ENCODE peak calls at places on chromosome 10, in six cellular contexts. N is neuronal stem cell, X is H9, H is IMR-90, P is H1, B is trophoblast cell. V is an unnamed sample.

GRCh38 chr10:104123397-104123796 is 1.4 kb downstream of the SFR1 start:
- DNase-seq in N (no peak), X (no peak), H (peak), P (no peak), B (no peak), V (peak)

GRCh38 chr10:3780056-3780765 is 4.8 kb downstream of the KLF6 start:
- DNase-seq in N (no peak), X (peak), H (peak), P (no peak), B (peak), V (peak)

GRCh38 chr10:79176052-79176501 is 107.3 kb downstream of the ZMIZ1 start:
- DNase-seq in N (no peak), X (no peak), H (peak), P (no peak), B (no peak), V (peak)

GRCh38 chr10:6033954-6034353 is 28.2 kb downstream of the IL2RA start:
- DNase-seq in N (no peak), X (no peak), H (no peak), P (no peak), B (peak), V (peak)

GRCh38 chr10:61642692-61643091 is 20.0 kb upstream of the CABCOCO1 start:
- DNase-seq in N (no peak), X (no peak), H (peak), P (no peak), B (no peak), V (no peak)

GRCh38 chr10:3067045-3067858 is at the start of gene PFKP:
- DNase-seq in N (no peak), X (peak), H (no peak), P (no peak), B (no peak), V (peak)

GRCh38 chr10:74213019-74213418 is 62.0 kb downstream of the ADK start:
- DNase-seq in N (no peak), X (no peak), H (no peak), P (no peak), B (no peak), V (no peak)

GRCh38 chr10:649798-650690 is 39.4 kb downstream of the DIP2C start:
- DNase-seq in N (no peak), X (peak), H (peak), P (no peak), B (no peak), V (peak)

GRCh38 chr10:20767028-20767427 is 130.1 kb downstream of the NEBL start:
- DNase-seq in N (no peak), X (no peak), H (peak), P (no peak), B (no peak), V (peak)

GRCh38 chr10:107487284-107487683 is 322.8 kb upstream of the SORCS1 start:
- DNase-seq in N (no peak), X (no peak), H (no peak), P (no peak), B (no peak), V (peak)

GRCh38 chr10:2761971-2762370 is 305.4 kb upstream of the PFKP start:
- DNase-seq in N (no peak), X (no peak), H (no peak), P (no peak), B (no peak), V (no peak)

GRCh38 chr10:24363070-24363469 is 154.1 kb downstream of the KIAA1217 start:
- DNase-seq in N (no peak), X (no peak), H (peak), P (no peak), B (no peak), V (peak)

GRCh38 chr10:131018886-131019500 is 292.5 kb downstream of the TCERG1L start:
- DNase-seq in N (no peak), X (peak), H (no peak), P (no peak), B (no peak), V (no peak)

GRCh38 chr10:127299956-127300689 is 103.7 kb upstream of the INSYN2A start:
- DNase-seq in N (no peak), X (no peak), H (no peak), P (no peak), B (no peak), V (no peak)

GRCh38 chr10:84423729-84424128 is 95.3 kb downstream of the CCSER2 start:
- DNase-seq in N (no peak), X (no peak), H (peak), P (no peak), B (no peak), V (peak)

GRCh38 chr10:86556532-86556931 is 34.9 kb upstream of the WAPL start:
- DNase-seq in N (no peak), X (no peak), H (no peak), P (no peak), B (no peak), V (no peak)

GRCh38 chr10:132186488-132187413 is at the start of gene DPYSL4:
- DNase-seq in N (no peak), X (no peak), H (no peak), P (no peak), B (no peak), V (no peak)

GRCh38 chr10:127968027-127968441 is 61.1 kb downstream of the PTPRE start:
- DNase-seq in N (no peak), X (peak), H (no peak), P (no peak), B (no peak), V (peak)

GRCh38 chr10:34607894-34608293 is 207.2 kb downstream of the PARD3 start:
- DNase-seq in N (no peak), X (no peak), H (peak), P (no peak), B (no peak), V (no peak)

GRCh38 chr10:22713853-22714523 is 390 bp downstream of the PIP4K2A start:
- DNase-seq in N (peak), X (peak), H (peak), P (no peak), B (peak), V (peak)

GRCh38 chr10:1454964-1455363 is 282.4 kb downstream of the ADARB2 start:
- DNase-seq in N (no peak), X (no peak), H (no peak), P (no peak), B (no peak), V (no peak)

GRCh38 chr10:110445871-110446270 is 51.8 kb upstream of the DUSP5 start:
- DNase-seq in N (no peak), X (no peak), H (no peak), P (no peak), B (no peak), V (no peak)

GRCh38 chr10:98536551-98536950 is 89.8 kb upstream of the HPS1 start:
- DNase-seq in N (no peak), X (no peak), H (peak), P (no peak), B (no peak), V (peak)

GRCh38 chr10:72053690-72054089 is 34.7 kb downstream of the SPOCK2 start:
- DNase-seq in N (no peak), X (no peak), H (no peak), P (no peak), B (no peak), V (no peak)
- H4K91ac ChIP-seq in N (no peak), X (no peak), H (no peak), P (no peak), B (no peak), V (no peak)

GRCh38 chr10:31660301-31660700 is 268.3 kb downstream of the ARHGAP12 start:
- DNase-seq in N (no peak), X (no peak), H (no peak), P (no peak), B (no peak), V (peak)

GRCh38 chr10:31652038-31652437 is 276.6 kb downstream of the ARHGAP12 start:
- DNase-seq in N (no peak), X (no peak), H (no peak), P (no peak), B (no peak), V (no peak)

GRCh38 chr10:31657471-31657844 is 271.2 kb downstream of the ARHGAP12 start:
- DNase-seq in N (no peak), X (no peak), H (no peak), P (no peak), B (no peak), V (no peak)

GRCh38 chr10:31659665-31660064 is 269.0 kb downstream of the ARHGAP12 start:
- DNase-seq in N (no peak), X (no peak), H (no peak), P (no peak), B (peak), V (no peak)

DNA sequence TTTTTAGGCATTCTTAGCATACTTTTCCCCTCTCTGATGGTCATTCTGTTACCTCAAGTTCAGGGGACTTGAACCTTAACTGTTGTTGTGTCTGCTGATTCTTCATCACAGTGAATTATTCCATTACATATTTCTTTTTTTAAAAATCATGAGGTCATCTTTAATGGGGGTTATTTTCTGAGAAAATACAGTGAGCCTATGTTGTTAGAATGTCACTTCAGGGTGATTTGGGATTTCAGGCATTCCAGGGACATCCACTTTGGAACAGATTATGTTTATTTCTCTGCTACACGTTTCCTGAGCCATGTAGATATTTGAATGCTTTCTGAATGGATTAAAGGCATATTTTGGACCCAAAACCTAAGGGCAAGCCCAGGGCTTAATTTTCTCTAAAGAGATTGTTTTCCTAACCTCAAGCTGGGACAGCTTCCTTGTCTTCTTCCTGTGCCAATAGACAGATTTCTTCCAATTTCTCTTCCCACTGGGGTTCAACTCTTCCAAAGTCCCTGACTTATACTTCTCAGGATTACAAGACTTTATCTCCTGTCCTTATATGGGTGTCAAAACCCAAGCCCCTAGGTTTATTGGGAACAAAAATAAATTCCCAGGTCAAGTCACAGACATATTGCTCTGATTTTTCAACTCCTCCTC is 271.7 kb downstream of the ARHGAP12 start:
- DNase-seq in N (no peak), X (no peak), H (no peak), P (no peak), B (no peak), V (no peak)
- H2AFZ ChIP-seq in N (no peak), X (no peak), H (no peak), P (no peak), B (no peak), V (no peak)

GRCh38 chr10:12841826-12842225 is 159.7 kb downstream of the CCDC3 start:
- DNase-seq in N (no peak), X (no peak), H (no peak), P (no peak), B (no peak), V (no peak)

GRCh38 chr10:12842310-12842709 is 159.2 kb downstream of the CCDC3 start:
- DNase-seq in N (no peak), X (no peak), H (no peak), P (no peak), B (no peak), V (no peak)

GRCh38 chr10:12841426-12841825 is 160.1 kb downstream of the CCDC3 start:
- DNase-seq in N (no peak), X (no peak), H (no peak), P (no peak), B (no peak), V (no peak)

GRCh38 chr10:12839349-12839927 is 162.1 kb downstream of the CCDC3 start:
- DNase-seq in N (no peak), X (no peak), H (no peak), P (no peak), B (no peak), V (no peak)

DNA sequence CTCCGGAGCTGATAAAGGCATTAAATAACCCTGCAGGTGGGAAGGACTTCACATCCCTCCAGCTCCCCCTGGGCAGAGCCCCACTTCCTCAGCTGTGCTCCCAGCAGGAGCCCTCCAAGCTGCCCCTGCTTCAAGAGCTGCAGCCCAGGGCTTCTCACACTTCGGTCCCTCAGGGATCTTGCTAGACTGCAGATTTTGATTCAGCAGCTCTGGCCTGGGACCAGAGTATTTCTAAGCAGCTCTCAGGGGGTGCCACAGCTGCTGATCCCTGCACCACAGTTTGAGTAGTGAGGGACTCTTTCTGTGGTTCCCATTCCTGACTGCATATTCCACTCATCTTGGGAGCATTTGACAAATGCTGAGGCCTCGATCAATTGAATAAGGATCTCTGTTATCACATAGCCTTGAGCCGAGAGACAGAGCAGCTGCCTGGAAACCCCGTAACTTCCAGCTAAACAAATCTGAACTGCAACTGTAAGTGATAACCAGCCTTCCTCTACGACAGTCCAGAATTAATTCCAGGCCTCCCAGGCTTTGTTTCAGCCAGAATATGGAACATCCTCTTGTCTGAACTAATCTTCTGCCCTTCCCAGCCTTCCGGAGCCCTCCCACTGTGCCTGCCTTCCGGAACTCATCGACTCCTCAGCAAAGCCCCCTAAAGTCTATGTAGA is 161.4 kb downstream of the CCDC3 start:
- DNase-seq in N (no peak), X (no peak), H (no peak), P (no peak), B (no peak), V (peak)
- H4K91ac ChIP-seq in N (no peak), X (no peak), H (no peak), P (no peak), B (no peak), V (peak)

GRCh38 chr10:94053639-94053932 is 59.9 kb downstream of the PLCE1 start:
- DNase-seq in N (no peak), X (no peak), H (no peak), P (no peak), B (no peak), V (no peak)
- H2AFZ ChIP-seq in N (no peak), X (no peak), H (no peak), P (no peak), B (no peak), V (no peak)

GRCh38 chr10:88313897-88314296 is 269.2 kb downstream of the RNLS start:
- DNase-seq in N (no peak), X (no peak), H (no peak), P (no peak), B (no peak), V (no peak)

GRCh38 chr10:88314362-88314761 is 268.8 kb downstream of the RNLS start:
- DNase-seq in N (no peak), X (no peak), H (no peak), P (no peak), B (no peak), V (no peak)

GRCh38 chr10:88311264-88311663 is 271.9 kb downstream of the RNLS start:
- DNase-seq in N (no peak), X (no peak), H (no peak), P (no peak), B (no peak), V (no peak)

GRCh38 chr10:88315746-88316145 is 267.4 kb downstream of the RNLS start:
- DNase-seq in N (no peak), X (no peak), H (peak), P (no peak), B (no peak), V (peak)

GRCh38 chr10:88312855-88313254 is 270.3 kb downstream of the RNLS start:
- DNase-seq in N (no peak), X (no peak), H (no peak), P (no peak), B (no peak), V (no peak)
- H4K91ac ChIP-seq in N (no peak), X (no peak), H (no peak), P (no peak), B (no peak), V (no peak)

V was measured in mesenchymal stem cell.